ENCODE peak calls at places on chromosomes 7 and 10, in five cellular contexts. Y is adrenal gland, A is tibial nerve, U is body of pancreas, B is GM12892. L is an unnamed sample.

GRCh38 chr7:70134029-70134445 is 535.8 kb downstream of the AUTS2 start:
- DNase-seq in Y (no peak), A (no peak), U (no peak), B (no peak), L (peak)

GRCh38 chr10:114492351-114493037 is 88.2 kb upstream of the AFAP1L2 start:
- DNase-seq in Y (no peak), A (no peak), U (no peak), B (no peak), L (no peak)

GRCh38 chr10:35347088-35347487 is 10.8 kb downstream of the CCNY start:
- DNase-seq in Y (no peak), A (no peak), U (no peak), B (no peak), L (no peak)

GRCh38 chr10:96097865-96098264 is 32.2 kb upstream of the ZNF518A start:
- DNase-seq in Y (no peak), A (no peak), U (no peak), B (no peak), L (no peak)

GRCh38 chr10:110764378-110764777 is 107.3 kb upstream of the PDCD4 start:
- DNase-seq in Y (no peak), A (no peak), U (no peak), B (no peak), L (peak)

GRCh38 chr7:75879771-75880184 is 944 bp downstream of the RHBDD2 start:
- DNase-seq in Y (no peak), A (no peak), U (no peak), B (no peak), L (no peak)

GRCh38 chr10:24843256-24843655 is 109.2 kb downstream of the PRTFDC1 start:
- DNase-seq in Y (no peak), A (no peak), U (no peak), B (no peak), L (no peak)

GRCh38 chr7:41193738-41194287 is 509.1 kb downstream of the INHBA start:
- DNase-seq in Y (no peak), A (no peak), U (no peak), B (no peak), L (no peak)

GRCh38 chr7:99324559-99324958 is 1.1 kb upstream of the ARPC1A start:
- DNase-seq in Y (no peak), A (no peak), U (no peak), B (no peak), L (no peak)

DNA sequence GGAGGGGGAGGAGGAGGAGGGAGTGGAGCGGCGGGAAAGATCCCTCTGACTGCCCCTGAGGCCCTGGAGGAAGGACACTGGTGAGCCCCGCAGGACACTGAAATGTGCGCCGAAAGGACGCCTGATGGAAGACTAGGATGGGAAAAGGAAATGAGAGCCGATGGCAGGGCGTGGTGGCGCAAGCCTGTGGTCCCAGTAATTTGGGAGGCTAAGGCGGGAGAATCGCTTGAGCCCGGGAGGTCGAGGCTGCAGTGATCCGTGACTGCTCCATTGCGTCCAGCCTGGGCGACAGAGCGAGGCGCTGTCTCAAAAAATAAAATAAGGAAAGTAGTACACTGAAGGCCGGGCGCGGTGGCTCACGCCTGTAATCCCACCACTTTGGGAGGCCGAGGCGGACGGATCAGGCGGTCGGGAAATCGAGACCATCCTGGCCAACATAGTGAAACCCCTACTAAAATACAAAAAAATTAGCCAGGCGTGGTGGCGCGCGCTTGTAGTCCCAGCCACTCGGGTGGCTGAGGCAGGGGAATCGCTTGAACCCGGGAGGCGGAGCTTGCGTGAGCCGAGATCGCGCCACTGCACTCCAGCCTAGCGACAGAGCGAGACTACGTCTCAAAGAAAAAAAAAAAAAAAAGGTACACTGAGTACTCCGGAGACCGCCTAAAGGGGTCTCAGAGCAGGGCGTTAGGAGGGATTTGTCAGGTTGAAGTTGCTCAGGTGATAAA is 561 bp upstream of the HNRNPF start:
- DNase-seq in Y (peak), A (no peak), U (peak), B (no peak), L (no peak)
- TF ChIP-seq POLR2A in Y (peak), A (no peak), U (peak), B (no peak), L (no peak)

GRCh38 chr10:119596537-119597404 is at the start of gene TIAL1:
- DNase-seq in Y (peak), A (peak), U (peak), B (peak), L (peak)
- TF ChIP-seq POLR2A in Y (peak), A (peak), U (peak), B (peak), L (no peak)

GRCh38 chr7:52369922-52370321 is 665.5 kb upstream of the POM121L12 start:
- DNase-seq in Y (no peak), A (no peak), U (no peak), B (no peak), L (no peak)

GRCh38 chr7:52362521-52362920 is 672.9 kb upstream of the POM121L12 start:
- DNase-seq in Y (no peak), A (no peak), U (no peak), B (no peak), L (no peak)

DNA sequence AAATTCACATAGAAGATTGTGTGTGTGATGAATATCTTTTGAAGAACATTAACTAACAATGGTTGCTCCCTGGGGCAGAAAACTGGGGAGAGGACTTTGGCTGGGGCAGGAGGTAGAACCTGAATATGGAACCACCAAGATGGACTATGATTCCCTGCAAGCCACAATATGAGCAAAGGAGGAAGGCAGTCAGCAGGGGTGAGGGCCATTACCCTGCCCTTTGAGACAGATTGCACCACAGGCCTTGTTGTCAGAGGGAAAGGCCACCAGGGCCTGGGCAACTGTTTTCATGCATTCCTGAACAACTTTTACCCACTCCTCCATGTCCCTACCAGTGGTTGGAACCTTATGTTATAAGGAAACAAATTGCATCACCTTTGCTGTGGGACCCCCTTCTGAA is 670.1 kb upstream of the POM121L12 start:
- DNase-seq in Y (no peak), A (no peak), U (no peak), B (no peak), L (no peak)
- TF ChIP-seq POLR2A in Y (no peak), A (no peak), U (no peak), B (no peak), L (no peak)

GRCh38 chr7:72007018-72007417 is 405.1 kb downstream of the CALN1 start:
- DNase-seq in Y (no peak), A (no peak), U (no peak), B (no peak), L (peak)
- TF ChIP-seq POLR2A in Y (no peak), A (no peak), U (no peak), B (no peak), L (no peak)

GRCh38 chr7:30566596-30566995 is 28.1 kb upstream of the GARS1 start:
- DNase-seq in Y (no peak), A (no peak), U (no peak), B (no peak), L (no peak)
- TF ChIP-seq POLR2A in Y (no peak), A (no peak), U (no peak), B (no peak), L (no peak)

GRCh38 chr7:17298102-17298839 is at the start of gene AHR:
- DNase-seq in Y (peak), A (peak), U (peak), B (peak), L (peak)
- TF ChIP-seq POLR2A in Y (peak), A (peak), U (peak), B (peak), L (peak)